ENCODE peak calls at places on chromosomes 5 and 9, in four cellular contexts. One of them, this sample, is unnamed. For H3K27me3, the result is how much of the 10 kb centered on the place peaks cover.

GRCh38 chr5:142235870-142236672 is 88.8 kb downstream of the SPRY4 start:
- DNase-seq in Peyer's patch: no peak
- DNase-seq in tibial nerve: no peak
- DNase-seq in ovary: no peak
- DNase-seq in this sample: peak

GRCh38 chr9:136694163-136694864 is 7.1 kb upstream of the AGPAT2 start:
- DNase-seq in ovary: peak
- DNase-seq in tibial nerve: no peak
- DNase-seq in Peyer's patch: peak
- DNase-seq in this sample: no peak

GRCh38 chr9:7088598-7088997 is 330.8 kb downstream of the KDM4C start:
- DNase-seq in Peyer's patch: no peak
- DNase-seq in tibial nerve: no peak
- DNase-seq in ovary: no peak
- DNase-seq in this sample: no peak

GRCh38 chr5:181221792-181222629 is 1.1 kb upstream of the TRIM41 start:
- DNase-seq in tibial nerve: peak
- DNase-seq in Peyer's patch: peak
- DNase-seq in ovary: peak
- DNase-seq in this sample: peak

GRCh38 chr5:156322666-156323065 is 4.3 kb upstream of the SGCD start:
- DNase-seq in ovary: no peak
- DNase-seq in Peyer's patch: no peak
- DNase-seq in tibial nerve: no peak
- DNase-seq in this sample: no peak

GRCh38 chr5:171464829-171465228 is 45.4 kb downstream of the FGF18 start:
- DNase-seq in tibial nerve: no peak
- DNase-seq in ovary: no peak
- DNase-seq in Peyer's patch: no peak
- DNase-seq in this sample: no peak

GRCh38 chr5:83348281-83348780 is 123.2 kb upstream of the VCAN start:
- DNase-seq in ovary: no peak
- DNase-seq in Peyer's patch: no peak
- DNase-seq in tibial nerve: no peak
- DNase-seq in this sample: no peak

GRCh38 chr9:2022560-2022959 is 7.4 kb downstream of the SMARCA2 start:
- DNase-seq in Peyer's patch: no peak
- DNase-seq in ovary: no peak
- DNase-seq in tibial nerve: no peak
- DNase-seq in this sample: no peak

GRCh38 chr5:3340471-3340870 is 255.2 kb upstream of the IRX1 start:
- DNase-seq in ovary: no peak
- DNase-seq in tibial nerve: no peak
- DNase-seq in Peyer's patch: no peak
- DNase-seq in this sample: peak

GRCh38 chr5:96807099-96807654 is 568 bp downstream of the ERAP1 start:
- DNase-seq in ovary: peak
- DNase-seq in tibial nerve: peak
- DNase-seq in Peyer's patch: peak
- DNase-seq in this sample: peak

GRCh38 chr9:7935666-7936065 is 136.1 kb upstream of the DMAC1 start:
- DNase-seq in tibial nerve: no peak
- DNase-seq in ovary: no peak
- DNase-seq in Peyer's patch: no peak
- DNase-seq in this sample: no peak

GRCh38 chr5:135398160-135398854 is 724 bp downstream of the MACROH2A1 start:
- DNase-seq in Peyer's patch: peak
- DNase-seq in ovary: peak
- DNase-seq in tibial nerve: no peak
- DNase-seq in this sample: no peak

GRCh38 chr5:135400866-135401265 is 1.8 kb upstream of the MACROH2A1 start:
- DNase-seq in tibial nerve: no peak
- DNase-seq in Peyer's patch: no peak
- DNase-seq in ovary: no peak
- DNase-seq in this sample: no peak

GRCh38 chr5:135396459-135397055 is 2.5 kb downstream of the MACROH2A1 start:
- DNase-seq in tibial nerve: no peak
- DNase-seq in ovary: no peak
- DNase-seq in Peyer's patch: no peak
- DNase-seq in this sample: no peak

GRCh38 chr5:135398855-135399837 is at the start of gene MACROH2A1:
- DNase-seq in tibial nerve: peak
- DNase-seq in Peyer's patch: peak
- DNase-seq in ovary: peak
- DNase-seq in this sample: peak

DNA sequence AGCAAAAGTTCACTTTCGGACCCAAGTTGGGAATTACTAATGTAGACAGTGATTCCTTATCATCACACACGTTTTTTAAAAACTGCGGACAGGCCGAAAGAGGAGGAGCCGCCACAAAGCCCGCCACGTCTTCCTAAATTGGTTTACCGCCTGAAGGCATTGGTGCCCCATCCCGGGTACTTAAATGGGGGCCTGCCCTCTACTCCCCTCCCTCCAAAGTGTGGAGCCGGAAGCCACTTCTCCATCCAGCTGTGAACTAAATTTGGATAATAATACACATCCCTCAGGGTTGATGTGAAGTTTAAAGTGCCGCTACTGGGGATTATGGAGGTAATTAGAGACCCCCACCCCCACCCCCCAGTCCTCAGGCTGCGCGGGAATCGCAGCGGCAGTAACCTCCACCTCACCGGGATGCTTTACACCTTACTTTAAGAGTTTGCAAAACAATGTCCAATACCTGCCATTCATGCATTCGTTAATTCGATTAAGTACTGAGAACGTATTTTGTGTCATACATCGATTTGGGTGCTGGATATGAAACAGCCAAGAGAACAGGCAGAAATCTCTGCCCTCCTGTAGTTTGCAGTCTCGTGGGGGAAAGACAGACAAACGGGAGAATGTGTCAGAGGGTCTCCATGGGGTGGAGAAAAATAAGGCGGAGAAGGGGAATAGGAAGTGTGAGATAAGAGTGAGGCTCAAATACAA is 959 bp upstream of the MACROH2A1 start:
- DNase-seq in ovary: no peak
- DNase-seq in tibial nerve: no peak
- DNase-seq in Peyer's patch: no peak
- DNase-seq in this sample: no peak
- H3K27me3 ChIP-seq in ovary: under half
- H3K27me3 ChIP-seq in tibial nerve: under half
- H3K27me3 ChIP-seq in Peyer's patch: under half
- H3K27me3 ChIP-seq in this sample: under half

GRCh38 chr9:37965116-37965515 is 61.2 kb upstream of the SLC25A51 start:
- DNase-seq in Peyer's patch: no peak
- DNase-seq in tibial nerve: no peak
- DNase-seq in ovary: no peak
- DNase-seq in this sample: no peak
- H3K27ac ChIP-seq in Peyer's patch: peak
- H3K27ac ChIP-seq in tibial nerve: no peak
- H3K27ac ChIP-seq in ovary: no peak
- H3K27ac ChIP-seq in this sample: peak

GRCh38 chr9:131800885-131801284 is 61.0 kb upstream of the RAPGEF1 start:
- DNase-seq in ovary: no peak
- DNase-seq in tibial nerve: no peak
- DNase-seq in Peyer's patch: no peak
- DNase-seq in this sample: no peak
- H3K27me3 ChIP-seq in ovary: under half
- H3K27me3 ChIP-seq in tibial nerve: under half
- H3K27me3 ChIP-seq in Peyer's patch: under half
- H3K27me3 ChIP-seq in this sample: under half

GRCh38 chr9:37968228-37968672 is 64.3 kb upstream of the SLC25A51 start:
- DNase-seq in tibial nerve: no peak
- DNase-seq in ovary: no peak
- DNase-seq in Peyer's patch: no peak
- DNase-seq in this sample: no peak
- H3K27ac ChIP-seq in tibial nerve: no peak
- H3K27ac ChIP-seq in ovary: no peak
- H3K27ac ChIP-seq in Peyer's patch: peak
- H3K27ac ChIP-seq in this sample: peak

GRCh38 chr9:23830459-23830805 is 4.4 kb upstream of the ELAVL2 start:
- DNase-seq in tibial nerve: no peak
- DNase-seq in ovary: no peak
- DNase-seq in Peyer's patch: no peak
- DNase-seq in this sample: no peak
- H3K27me3 ChIP-seq in tibial nerve: under half
- H3K27me3 ChIP-seq in ovary: under half
- H3K27me3 ChIP-seq in Peyer's patch: under half
- H3K27me3 ChIP-seq in this sample: under half

GRCh38 chr5:94173100-94173499 is 431.7 kb upstream of the POU5F2 start:
- DNase-seq in ovary: no peak
- DNase-seq in tibial nerve: no peak
- DNase-seq in Peyer's patch: no peak
- DNase-seq in this sample: no peak

GRCh38 chr5:94180761-94181160 is 437.6 kb downstream of the KIAA0825 start:
- DNase-seq in Peyer's patch: no peak
- DNase-seq in ovary: no peak
- DNase-seq in tibial nerve: no peak
- DNase-seq in this sample: no peak

GRCh38 chr5:94175912-94176311 is 434.5 kb upstream of the POU5F2 start:
- DNase-seq in Peyer's patch: no peak
- DNase-seq in tibial nerve: no peak
- DNase-seq in ovary: no peak
- DNase-seq in this sample: no peak

DNA sequence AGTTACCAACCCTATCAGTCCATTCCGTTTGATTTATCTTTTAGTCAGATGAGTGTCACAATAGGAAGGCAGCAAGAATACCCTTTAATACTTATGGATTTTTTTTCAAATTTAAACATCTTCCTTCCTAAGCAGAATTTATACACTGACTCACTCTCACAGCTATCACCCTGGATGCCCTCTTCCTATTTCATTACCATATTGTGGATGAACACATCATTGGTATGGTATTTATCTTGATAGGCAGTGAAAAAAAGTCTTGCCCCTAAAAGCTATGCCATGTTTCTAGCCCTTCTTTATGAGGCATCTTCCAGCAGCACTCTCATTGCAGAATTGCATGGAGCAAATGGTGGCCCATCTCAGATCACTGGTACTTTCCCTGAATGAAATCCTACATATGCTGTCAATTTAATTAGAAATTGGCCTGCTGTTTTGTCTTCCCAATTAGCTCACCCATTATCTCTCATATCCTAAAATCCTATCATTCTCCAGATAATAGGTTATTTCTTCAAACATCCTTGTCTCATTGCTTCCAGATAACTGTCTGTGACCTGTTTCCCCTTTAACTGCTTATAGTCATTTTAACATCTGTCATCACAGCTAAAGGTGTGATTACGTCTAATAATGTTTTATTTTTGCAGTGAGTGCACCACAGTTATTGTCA is 433.5 kb upstream of the POU5F2 start:
- DNase-seq in ovary: no peak
- DNase-seq in tibial nerve: no peak
- DNase-seq in Peyer's patch: no peak
- DNase-seq in this sample: no peak
- H3K27ac ChIP-seq in ovary: no peak
- H3K27ac ChIP-seq in tibial nerve: no peak
- H3K27ac ChIP-seq in Peyer's patch: no peak
- H3K27ac ChIP-seq in this sample: no peak

DNA sequence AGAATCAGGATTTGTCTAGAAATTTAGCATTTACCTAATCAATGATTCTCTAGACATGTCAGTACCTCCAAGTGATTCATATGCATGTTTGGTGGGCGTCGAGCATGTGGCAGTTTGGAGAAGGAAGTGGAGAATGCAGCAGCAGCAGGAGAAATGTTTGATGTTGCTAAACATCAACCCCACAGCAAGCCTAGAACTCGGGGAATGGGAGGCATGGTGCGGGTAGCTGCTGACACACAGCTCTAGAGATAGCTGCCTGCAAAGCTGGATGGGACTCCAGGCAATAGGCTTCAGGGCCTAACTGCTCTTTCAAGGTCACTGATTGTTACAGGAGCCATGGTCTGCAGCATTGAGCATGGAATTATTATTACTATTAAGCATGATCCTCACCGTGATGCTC is 137.3 kb downstream of the DOCK8 start:
- DNase-seq in Peyer's patch: no peak
- DNase-seq in tibial nerve: no peak
- DNase-seq in ovary: no peak
- DNase-seq in this sample: no peak
- H3K27me3 ChIP-seq in Peyer's patch: under half
- H3K27me3 ChIP-seq in tibial nerve: under half
- H3K27me3 ChIP-seq in ovary: under half
- H3K27me3 ChIP-seq in this sample: under half

DNA sequence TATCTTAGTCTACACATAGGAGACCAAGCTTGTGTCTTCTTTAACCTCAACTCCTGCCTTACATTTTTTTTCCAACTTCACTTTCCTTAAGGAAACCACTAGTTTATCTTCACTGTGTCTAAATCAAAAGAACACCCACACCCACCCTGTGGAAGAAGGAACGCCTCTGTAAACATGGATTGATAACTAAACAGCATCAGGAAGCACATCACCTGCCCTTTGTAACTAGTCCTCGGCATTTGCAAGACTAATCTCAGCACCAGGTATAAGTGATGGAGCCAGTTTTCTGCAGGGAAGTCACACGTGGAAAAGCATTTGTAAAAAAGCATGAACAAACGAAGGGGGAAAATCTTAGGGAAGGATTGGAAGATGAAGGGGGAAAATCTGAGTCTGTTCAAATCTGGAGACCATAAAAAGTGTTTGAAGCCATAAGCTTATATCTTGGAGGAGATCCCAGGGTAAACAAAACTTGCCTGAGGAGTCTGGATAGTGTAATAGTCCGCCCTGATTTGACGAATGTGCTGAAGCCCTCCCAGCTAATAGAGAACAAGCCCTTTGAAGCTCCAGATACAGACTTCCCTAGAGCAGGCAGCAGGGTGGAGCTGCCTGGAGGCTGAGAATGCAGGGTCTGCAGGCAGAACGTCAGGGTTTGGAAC is 117.3 kb upstream of the LHFPL2 start:
- DNase-seq in tibial nerve: no peak
- DNase-seq in ovary: no peak
- DNase-seq in Peyer's patch: no peak
- DNase-seq in this sample: no peak
- H3K27ac ChIP-seq in tibial nerve: no peak
- H3K27ac ChIP-seq in ovary: no peak
- H3K27ac ChIP-seq in Peyer's patch: no peak
- H3K27ac ChIP-seq in this sample: no peak

GRCh38 chr5:35036536-35036935 is 11.2 kb downstream of the AGXT2 start:
- DNase-seq in ovary: no peak
- DNase-seq in tibial nerve: no peak
- DNase-seq in Peyer's patch: no peak
- DNase-seq in this sample: no peak
- H3K27me3 ChIP-seq in ovary: under half
- H3K27me3 ChIP-seq in tibial nerve: under half
- H3K27me3 ChIP-seq in Peyer's patch: under half
- H3K27me3 ChIP-seq in this sample: under half

GRCh38 chr5:60727032-60727431 is 27.1 kb upstream of the DEPDC1B start:
- DNase-seq in ovary: no peak
- DNase-seq in tibial nerve: no peak
- DNase-seq in Peyer's patch: no peak
- DNase-seq in this sample: no peak

GRCh38 chr5:60718186-60718892 is 18.4 kb upstream of the DEPDC1B start:
- DNase-seq in tibial nerve: no peak
- DNase-seq in Peyer's patch: no peak
- DNase-seq in ovary: no peak
- DNase-seq in this sample: no peak

GRCh38 chr5:60722416-60722815 is 22.4 kb upstream of the DEPDC1B start:
- DNase-seq in tibial nerve: no peak
- DNase-seq in Peyer's patch: no peak
- DNase-seq in ovary: no peak
- DNase-seq in this sample: no peak

GRCh38 chr5:60719329-60719728 is 19.4 kb upstream of the DEPDC1B start:
- DNase-seq in Peyer's patch: no peak
- DNase-seq in tibial nerve: no peak
- DNase-seq in ovary: no peak
- DNase-seq in this sample: no peak

GRCh38 chr5:60724126-60724525 is 24.2 kb upstream of the DEPDC1B start:
- DNase-seq in ovary: no peak
- DNase-seq in Peyer's patch: no peak
- DNase-seq in tibial nerve: no peak
- DNase-seq in this sample: no peak
- H3K27ac ChIP-seq in ovary: no peak
- H3K27ac ChIP-seq in Peyer's patch: no peak
- H3K27ac ChIP-seq in tibial nerve: no peak
- H3K27ac ChIP-seq in this sample: no peak